ENCODE peak calls at places on chromosomes 11 and 22, in six cellular contexts. N is pancreas, P is left ventricle myocardium inferior, B is body of pancreas, M is A549, L is OCI-LY7. W is an unnamed sample.

GRCh38 chr22:27724181-27724580 is 77.4 kb downstream of the MN1 start:
- DNase-seq in N (no peak), P (no peak), B (no peak), M (no peak), L (no peak), W (no peak)

GRCh38 chr11:1151366-1152315 is 6.1 kb upstream of the MUC5AC start:
- DNase-seq in N (peak; percentile 53), P (no peak), B (no peak), M (no peak), L (no peak), W (peak; percentile 47)

GRCh38 chr22:40586781-40587180 is 49.7 kb downstream of the MRTFA start:
- DNase-seq in N (no peak), P (no peak), B (no peak), M (no peak), L (no peak), W (no peak)

GRCh38 chr11:104547996-104548661 is 350.1 kb downstream of the CASP12 start:
- DNase-seq in N (no peak), P (no peak), B (no peak), M (no peak), L (no peak), W (no peak)

GRCh38 chr22:36879775-36880174 is 19.0 kb downstream of the NCF4 start:
- DNase-seq in N (no peak), P (no peak), B (no peak), M (no peak), L (no peak), W (no peak)

GRCh38 chr11:133403900-133404299 is 128.4 kb downstream of the OPCML start:
- DNase-seq in N (no peak), P (no peak), B (no peak), M (no peak), L (peak; percentile 13), W (no peak)

GRCh38 chr11:31813961-31814868 is 3.1 kb upstream of the PAX6 start:
- DNase-seq in N (peak; percentile 75), P (no peak), B (no peak), M (no peak), L (no peak), W (no peak)

GRCh38 chr22:20561882-20562281 is 54.5 kb downstream of the MED15 start:
- DNase-seq in N (no peak), P (no peak), B (no peak), M (no peak), L (no peak), W (no peak)

GRCh38 chr11:819129-819931 is 616 bp downstream of the PNPLA2 start:
- DNase-seq in N (peak; percentile 97), P (peak; percentile 95), B (peak; percentile 95), M (no peak), L (peak; percentile 95), W (peak; percentile 95)

GRCh38 chr11:110907629-110908028 is 195.4 kb upstream of the ARHGAP20 start:
- DNase-seq in N (no peak), P (no peak), B (no peak), M (no peak), L (peak; percentile 16), W (no peak)

GRCh38 chr11:76803811-76804600 is 20.9 kb downstream of the TSKU start:
- DNase-seq in N (no peak), P (no peak), B (peak; percentile 11), M (peak; percentile 5), L (no peak), W (no peak)

GRCh38 chr11:69418576-69419296 is 62.7 kb upstream of the LINC01488 start:
- DNase-seq in N (no peak), P (no peak), B (no peak), M (no peak), L (no peak), W (no peak)

GRCh38 chr11:115215694-115216615 is 288.3 kb downstream of the CADM1 start:
- DNase-seq in N (no peak), P (no peak), B (no peak), M (peak; percentile 1), L (peak; percentile 41), W (no peak)

GRCh38 chr22:46432164-46433068 is 96.9 kb downstream of the TRMU start:
- DNase-seq in N (no peak), P (no peak), B (no peak), M (no peak), L (peak; percentile 79), W (no peak)

GRCh38 chr22:27115816-27116256 is 458.4 kb downstream of the MIAT start:
- DNase-seq in N (no peak), P (no peak), B (peak; percentile 60), M (peak; percentile 60), L (no peak), W (no peak)

GRCh38 chr11:46694095-46694494 is 6.3 kb downstream of the ARHGAP1 start:
- DNase-seq in N (no peak), P (no peak), B (no peak), M (no peak), L (no peak), W (no peak)

GRCh38 chr22:37485006-37485713 is 1.0 kb downstream of the MFNG start:
- DNase-seq in N (peak; percentile 73), P (no peak), B (no peak), M (no peak), L (peak; percentile 73), W (peak; percentile 74)

GRCh38 chr11:69943066-69943465 is 123.8 kb upstream of the FGF3 start:
- DNase-seq in N (no peak), P (no peak), B (no peak), M (peak; percentile 35), L (no peak), W (peak; percentile 51)

GRCh38 chr11:35242412-35242811 is 103.4 kb downstream of the CD44 start:
- DNase-seq in N (no peak), P (no peak), B (no peak), M (no peak), L (no peak), W (no peak)
- H3K4me1 ChIP-seq in N (peaks cover 32% of the 10 kb centered on the region), P (peaks cover 16% of the 10 kb centered on the region), B (peaks cover 34% of the 10 kb centered on the region), M (no peaks in the 10 kb centered on the region), L (peaks cover 12% of the 10 kb centered on the region), W (peaks cover 7% of the 10 kb centered on the region)

DNA sequence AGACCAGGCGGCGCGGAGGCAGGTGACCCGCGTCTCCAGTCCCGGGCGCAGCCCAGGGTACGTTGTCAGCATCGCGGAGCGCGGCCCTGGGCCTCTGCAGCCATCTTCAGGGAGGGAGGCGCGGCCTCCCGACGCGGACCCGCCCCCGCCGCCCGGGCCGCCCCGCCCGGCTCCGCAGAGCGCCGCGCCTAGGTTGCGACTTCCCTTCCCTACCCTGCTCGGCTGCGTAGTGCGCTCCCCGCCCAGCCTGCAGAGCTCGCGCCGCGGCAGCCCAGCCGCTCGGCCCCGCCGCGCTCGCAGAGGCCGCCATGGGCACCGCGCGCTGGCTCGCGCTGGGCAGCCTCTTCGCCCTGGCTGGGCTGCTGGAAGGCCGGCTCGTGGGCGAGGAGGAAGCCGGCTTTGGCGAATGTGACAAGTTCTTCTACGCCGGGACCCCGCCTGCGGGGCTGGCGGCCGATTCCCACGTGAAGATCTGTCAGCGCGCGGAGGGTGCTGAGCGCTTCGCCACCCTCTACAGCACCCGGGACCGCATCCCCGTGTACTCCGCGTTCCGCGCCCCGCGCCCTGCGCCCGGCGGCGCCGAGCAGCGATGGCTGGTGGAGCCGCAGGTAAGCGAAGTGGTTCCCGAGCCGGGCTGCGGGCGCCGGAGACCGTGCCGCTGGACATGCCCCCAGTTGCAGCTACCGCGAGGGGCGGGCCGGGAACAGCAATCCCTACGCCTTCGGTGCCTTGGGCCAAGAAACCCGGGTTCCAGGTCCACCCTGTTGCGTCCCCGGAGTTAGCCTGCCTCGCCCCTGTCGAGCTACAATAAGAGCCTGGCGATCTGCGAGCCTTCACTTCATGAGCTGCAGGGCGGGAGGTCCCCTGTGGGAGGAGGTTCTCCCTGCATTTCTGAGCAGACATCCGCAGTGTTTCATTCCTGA is at the start of gene ENDOD1:
- DNase-seq in N (peak; percentile 92), P (peak; percentile 83), B (peak; percentile 79), M (peak; percentile 45), L (peak; percentile 88), W (peak; percentile 86)
- TF ChIP-seq CTCF in N (no peak), P (no peak), B (no peak), M (no peak), L (peak; percentile 10), W (no peak)

GRCh38 chr22:43297246-43298061 is 45.7 kb downstream of the SCUBE1 start:
- DNase-seq in N (peak; percentile 35), P (no peak), B (no peak), M (no peak), L (no peak), W (no peak)

GRCh38 chr22:43295173-43295572 is 48.0 kb downstream of the SCUBE1 start:
- DNase-seq in N (no peak), P (no peak), B (no peak), M (no peak), L (no peak), W (no peak)

GRCh38 chr22:43295660-43296059 is 47.5 kb downstream of the SCUBE1 start:
- DNase-seq in N (peak; percentile 12), P (no peak), B (no peak), M (no peak), L (no peak), W (no peak)

GRCh38 chr22:43298062-43298801 is 44.9 kb downstream of the SCUBE1 start:
- DNase-seq in N (peak; percentile 34), P (no peak), B (no peak), M (no peak), L (no peak), W (no peak)

DNA sequence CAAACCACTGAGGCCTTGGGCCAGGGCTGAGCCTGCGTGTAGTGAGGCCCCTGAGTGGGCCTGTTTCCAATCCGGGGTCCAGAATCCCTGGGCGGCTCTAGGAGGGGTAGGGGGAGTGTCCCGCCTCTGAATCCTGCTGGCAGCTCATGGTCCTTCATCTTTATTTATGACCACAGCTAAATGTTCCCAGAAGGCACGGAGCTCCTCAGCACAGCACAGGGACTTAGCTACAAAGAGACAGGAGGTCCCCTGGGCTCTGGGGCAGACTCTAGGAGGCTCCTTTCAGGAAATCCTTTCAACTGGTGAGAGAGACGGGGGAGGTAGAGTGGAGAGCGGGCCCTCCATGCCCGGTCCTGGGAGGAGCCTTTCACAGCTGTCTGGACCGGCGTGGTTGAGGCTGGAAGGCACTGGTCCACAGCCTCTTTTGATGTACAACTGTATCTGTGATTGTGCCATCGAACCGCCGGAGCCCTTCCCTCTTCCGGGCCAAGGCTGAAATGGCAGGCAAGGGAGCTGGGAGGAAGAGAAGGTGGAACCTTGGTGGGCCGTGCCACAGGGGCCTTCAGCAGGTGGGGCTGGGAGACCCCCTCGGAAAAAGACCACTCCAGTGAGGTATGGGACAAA is 46.8 kb downstream of the SCUBE1 start:
- DNase-seq in N (no peak), P (no peak), B (no peak), M (no peak), L (no peak), W (no peak)
- H3K4me1 ChIP-seq in N (no peaks in the 10 kb centered on the region), P (peaks cover 34% of the 10 kb centered on the region), B (peaks cover 3% of the 10 kb centered on the region), M (peaks cover 15% of the 10 kb centered on the region), L (no peaks in the 10 kb centered on the region), W (peaks cover 8% of the 10 kb centered on the region)

DNA sequence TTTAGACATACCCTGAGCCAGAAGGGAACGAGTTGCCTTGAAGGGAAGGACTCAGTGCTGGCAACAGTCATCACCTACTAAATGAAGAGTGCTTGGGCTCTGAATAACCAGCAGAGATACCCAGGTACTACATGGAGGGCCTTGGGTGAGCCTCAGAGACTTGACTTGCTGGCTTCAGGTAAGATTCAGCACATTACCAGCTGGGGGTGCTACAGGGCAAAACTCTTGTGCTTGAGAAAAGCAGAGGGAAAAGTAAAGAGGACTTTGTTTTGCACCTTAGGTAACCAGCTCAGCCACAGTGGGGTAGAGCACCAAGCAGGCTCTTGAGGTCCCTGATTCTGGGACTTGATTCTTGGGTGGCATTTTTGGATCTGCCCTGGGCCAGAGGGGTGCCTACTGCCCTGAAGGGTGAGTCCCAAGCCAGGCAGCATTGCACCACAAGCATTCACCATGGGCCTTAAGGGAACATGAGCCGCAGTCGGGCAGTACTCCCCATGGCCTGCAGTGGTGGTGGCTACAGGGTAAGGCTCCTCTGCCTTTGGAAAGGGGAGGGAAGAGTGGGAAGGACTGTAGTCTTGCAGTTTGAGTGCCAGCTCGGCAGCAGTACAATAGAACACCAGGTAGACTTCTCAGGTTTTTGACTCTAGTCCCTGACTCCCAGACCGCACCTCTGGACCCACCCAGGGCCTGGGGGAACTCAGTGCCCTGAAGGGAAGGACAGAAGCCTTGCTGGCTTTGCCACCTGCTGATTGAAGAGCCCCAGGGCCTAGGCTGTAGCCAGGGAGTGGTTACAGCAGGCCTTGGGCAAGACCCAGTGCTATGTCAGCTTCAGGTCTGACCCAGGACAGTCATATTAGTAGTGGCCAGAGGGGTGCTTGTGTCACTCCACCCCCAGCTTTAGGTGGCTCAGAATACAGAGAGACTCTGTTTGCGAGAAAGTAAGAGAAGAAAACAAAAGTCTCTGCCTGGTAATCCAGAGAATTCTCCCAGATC is 22.7 kb upstream of the PLEKHA7 start:
- DNase-seq in N (no peak), P (no peak), B (peak; percentile 75), M (no peak), L (peak; percentile 4), W (no peak)
- TF ChIP-seq CTCF in N (peak; percentile 35), P (no peak), B (peak; percentile 62), M (no peak), L (peak; percentile 42), W (no peak)

W was measured in right lobe of liver.